ENCODE peak calls at places on chromosomes 13 and 19, in four cellular contexts. A is mesendoderm, Y is IMR-90, L is neuronal stem cell. W is an unnamed sample.

GRCh38 chr13:51041126-51041525 is 69.9 kb downstream of the C13orf42 start:
- DNase-seq in L (no peak), Y (no peak), A (no peak), W (no peak)

GRCh38 chr13:19150712-19151228 is 30.9 kb downstream of the TUBA3C start:
- DNase-seq in Y (no peak), A (no peak), L (no peak), W (no peak)

GRCh38 chr13:113820813-113821651 is 42.8 kb downstream of the GAS6 start:
- DNase-seq in A (no peak), L (no peak), Y (peak; percentile 99), W (peak; percentile 99)

GRCh38 chr19:10111405-10111811 is at the start of gene P2RY11:
- DNase-seq in Y (no peak), A (no peak), L (no peak), W (no peak)

GRCh38 chr13:44078806-44079378 is 199.2 kb downstream of the LACC1 start:
- DNase-seq in Y (no peak), A (peak; percentile 59), L (no peak), W (no peak)

GRCh38 chr19:56333506-56333905 is 18.9 kb upstream of the ZSCAN5A start:
- DNase-seq in A (peak; percentile 61), Y (peak; percentile 56), L (no peak), W (peak; percentile 70)

GRCh38 chr13:110010433-110011135 is 224.2 kb upstream of the IRS2 start:
- DNase-seq in L (no peak), A (no peak), Y (peak; percentile 63), W (peak; percentile 62)

GRCh38 chr13:80374453-80374852 is 33.5 kb upstream of the SPRY2 start:
- DNase-seq in L (no peak), Y (no peak), A (no peak), W (no peak)

GRCh38 chr13:99406799-99407201 is 94.5 kb upstream of the TM9SF2 start:
- DNase-seq in A (no peak), L (no peak), Y (no peak), W (peak; percentile 18)

GRCh38 chr13:51519839-51520238 is 64.4 kb upstream of the WDFY2 start:
- DNase-seq in A (no peak), Y (peak; percentile 61), L (no peak), W (no peak)

GRCh38 chr13:33213797-33214196 is 71.8 kb downstream of the STARD13 start:
- DNase-seq in L (no peak), Y (peak; percentile 65), A (no peak), W (no peak)

GRCh38 chr13:23859904-23860303 is 29.3 kb downstream of the MIPEP start:
- DNase-seq in A (no peak), Y (no peak), L (no peak), W (no peak)

GRCh38 chr13:43180036-43180660 is 156.8 kb downstream of the DNAJC15 start:
- DNase-seq in L (no peak), A (no peak), Y (no peak), W (no peak)

GRCh38 chr13:38703255-38703654 is 16.4 kb downstream of the FREM2 start:
- DNase-seq in A (no peak), Y (no peak), L (no peak), W (no peak)

GRCh38 chr13:21670006-21670882 is 629 bp upstream of the FGF9 start:
- DNase-seq in A (peak; percentile 75), Y (peak; percentile 48), L (peak; percentile 72), W (peak; percentile 69)

DNA sequence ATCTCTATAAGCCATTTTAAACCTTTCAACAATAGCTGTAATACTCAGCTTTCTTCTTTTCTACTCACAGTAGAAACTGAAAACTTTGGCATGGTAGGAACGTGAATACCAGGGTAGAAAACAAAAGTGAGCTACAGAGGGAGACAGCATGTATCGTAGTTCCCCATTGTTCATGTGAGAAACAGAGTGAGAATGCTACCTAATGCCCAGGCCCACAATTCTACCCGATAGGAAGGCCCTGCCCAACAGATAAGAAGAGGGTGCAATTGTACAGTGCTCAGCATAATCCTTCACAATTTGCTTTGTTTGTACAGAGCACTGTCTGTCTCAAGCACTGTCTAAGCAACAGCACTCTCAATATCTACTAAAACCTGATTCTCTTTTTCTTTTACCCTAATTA is 322.4 kb downstream of the EFNB2 start:
- DNase-seq in L (peak; percentile 27), A (no peak), Y (no peak), W (no peak)
- H3K4me2 ChIP-seq in L (no peak overlapping the region), A (no peak overlapping the region), Y (peak overlapping the region; percentile 53), W (no peak overlapping the region)

GRCh38 chr19:5975388-5975728 is 2.6 kb downstream of the RANBP3 start:
- DNase-seq in L (no peak), Y (no peak), A (no peak), W (no peak)
- H3K4me3 ChIP-seq in L (no peak overlapping the region), Y (no peak overlapping the region), A (no peak overlapping the region), W (no peak overlapping the region)

DNA sequence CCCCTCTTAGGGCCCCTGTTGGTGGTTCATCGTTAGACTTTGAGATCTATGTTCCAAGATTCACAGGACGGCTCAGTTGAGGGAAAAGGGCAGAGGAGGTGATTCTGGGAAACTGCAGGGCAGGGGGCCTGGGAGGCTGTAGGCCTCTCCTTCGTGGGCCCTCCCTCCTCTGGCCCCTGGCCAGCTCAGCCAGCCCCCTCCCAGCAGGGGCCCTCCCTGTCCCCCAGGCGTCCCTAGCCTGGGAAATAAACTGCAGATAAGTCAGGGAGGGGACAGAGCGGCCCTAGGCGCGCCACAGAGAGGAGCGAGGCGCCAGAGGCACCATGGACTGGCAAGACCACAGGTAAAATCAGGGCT is 6.5 kb downstream of the HIF3A start:
- DNase-seq in L (no peak), Y (no peak), A (no peak), W (no peak)
- H4K8ac ChIP-seq in L (peak overlapping the region; percentile 48), Y (no peak overlapping the region), A (no peak overlapping the region), W (no peak overlapping the region)

DNA sequence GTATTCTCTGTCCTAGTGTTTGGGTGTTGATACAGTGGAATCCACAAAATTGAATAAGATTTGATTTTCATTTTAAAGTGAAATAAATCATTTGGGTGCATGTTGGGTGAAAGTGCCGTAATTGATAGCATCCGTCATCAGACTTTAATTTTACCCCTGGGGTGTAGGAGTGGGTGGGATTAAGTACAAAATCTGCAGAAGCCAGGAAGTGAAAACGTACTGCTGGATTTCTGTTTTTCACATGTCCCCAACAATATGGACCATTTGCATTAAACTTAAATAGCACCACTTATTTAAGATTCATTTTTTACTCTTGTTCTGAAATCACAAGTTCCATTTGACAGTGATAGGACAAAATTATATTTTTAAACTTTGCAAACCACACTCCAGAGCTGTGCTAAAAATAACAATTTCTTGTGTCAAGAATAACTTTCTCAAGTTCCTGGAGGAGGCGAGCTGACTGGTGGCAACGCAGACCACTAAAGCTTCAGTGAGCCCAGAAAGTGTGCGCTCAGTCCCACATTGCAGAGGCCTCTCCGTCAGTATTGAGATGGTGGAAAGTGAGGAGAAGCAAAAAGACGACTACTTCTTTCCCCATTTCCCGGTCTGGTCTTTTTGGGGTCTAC is 71.3 kb downstream of the ARHGEF7 start:
- DNase-seq in Y (no peak), L (no peak), A (no peak), W (no peak)
- H3K4me2 ChIP-seq in Y (no peak overlapping the region), L (no peak overlapping the region), A (no peak overlapping the region), W (no peak overlapping the region)

GRCh38 chr19:51000426-51000825 is 978 bp downstream of the KLK8 start:
- DNase-seq in L (no peak), Y (no peak), A (no peak), W (no peak)
- H3K4me3 ChIP-seq in L (no peak overlapping the region), Y (no peak overlapping the region), A (no peak overlapping the region), W (no peak overlapping the region)